ENCODE peak calls at places on chromosomes 4 and X, in ten cellular contexts. A is pancreas; O is heart right ventricle; U is sciatic nerve; X is upper lobe of left lung; W is DND-41; B is upper lobe of right lung; D is activated naive CD4-positive, alpha-beta T cell treated with anti-CD3 and anti-CD28 coated beads, Interleukin-2, amount 50 U/mL, for 72 hours; S is CD8-positive, alpha-beta T cell; P is heart left ventricle. E is an unnamed sample.
A peak's percentile ranks its signal among the peaks of the same experiment; 100 is the strongest.

GRCh38 chr4:139988863-139989765 is 164.9 kb downstream of the MAML3 start:
- ATAC-seq in P (peak; percentile 54), X (peak; percentile 90), O (peak; percentile 72), B (peak; percentile 74), S (no peak), D (peak; percentile 100), U (peak; percentile 71), W (no peak), A (peak; percentile 77), E (peak; percentile 95)

GRCh38 chr4:118981171-118981838 is 92.7 kb downstream of the SYNPO2 start:
- ATAC-seq in U (peak; percentile 20), D (no peak), X (no peak), O (peak; percentile 29), S (no peak), A (no peak), B (no peak), P (no peak), W (no peak), E (no peak)

GRCh38 chr4:188127157-188127874 is 11.9 kb upstream of the TRIML1 start:
- ATAC-seq in A (peak; percentile 72), W (no peak), O (no peak), X (peak; percentile 75), B (no peak), U (no peak), P (no peak), D (peak; percentile 69), S (no peak), E (peak; percentile 48)

GRCh38 chr4:48167538-48168263 is 33.7 kb upstream of the TXK start:
- ATAC-seq in P (no peak), O (no peak), S (no peak), B (no peak), X (no peak), D (peak; percentile 74), W (no peak), U (no peak), A (no peak), E (peak; percentile 88)

GRCh38 chrX:55813150-55813549 is 95.6 kb downstream of the RRAGB start:
- ATAC-seq in P (no peak), D (no peak), B (no peak), A (no peak), S (no peak), O (no peak), U (no peak), X (no peak), W (no peak), E (no peak)

GRCh38 chr4:38455092-38455855 is 208.7 kb upstream of the KLF3 start:
- ATAC-seq in X (no peak), O (no peak), A (no peak), W (no peak), U (no peak), B (no peak), D (peak; percentile 79), P (no peak), S (no peak), E (peak; percentile 81)

GRCh38 chrX:129738466-129739308 is at the start of gene XPNPEP2:
- ATAC-seq in D (no peak), O (peak; percentile 82), X (peak; percentile 86), W (no peak), A (peak; percentile 44), B (no peak), U (peak; percentile 86), S (no peak), P (no peak), E (no peak)

GRCh38 chrX:13008189-13008533 is 33.3 kb downstream of the TMSB4X start:
- ATAC-seq in B (no peak), D (no peak), S (no peak), O (no peak), P (no peak), U (peak; percentile 47), X (no peak), A (peak; percentile 23), W (no peak), E (no peak)

GRCh38 chr4:3211866-3212265 is 37.1 kb upstream of the MSANTD1 start:
- ATAC-seq in A (no peak), B (no peak), U (no peak), O (no peak), X (no peak), W (no peak), S (no peak), P (no peak), D (no peak), E (no peak)

GRCh38 chrX:43949669-43950068 is 23.5 kb downstream of the NDP start:
- ATAC-seq in U (peak; percentile 28), X (no peak), A (peak; percentile 68), O (no peak), W (no peak), S (peak; percentile 42), D (peak; percentile 46), P (no peak), B (peak; percentile 62), E (peak; percentile 14)

GRCh38 chr4:43567644-43568043 is 675.1 kb downstream of the GRXCR1 start:
- ATAC-seq in P (no peak), A (no peak), B (no peak), O (no peak), U (no peak), S (no peak), W (no peak), D (no peak), X (no peak), E (no peak)

GRCh38 chr4:67922697-67923096 is 38.9 kb upstream of the TMPRSS11D start:
- ATAC-seq in S (no peak), B (no peak), O (no peak), P (no peak), W (no peak), A (no peak), U (no peak), X (peak; percentile 77), D (no peak), E (no peak)

GRCh38 chr4:131001371-131001770 is 1905.4 kb downstream of the C4orf33 start:
- ATAC-seq in B (no peak), U (no peak), D (no peak), P (no peak), A (no peak), S (no peak), X (no peak), W (no peak), O (no peak), E (no peak)